ENCODE peak calls at places on chromosomes 3 and 15, in seven cellular contexts. I is vagina, L is Panc1, W is sigmoid colon, G is prostate gland, P is breast epithelium, R is stomach. D is an unnamed sample.

GRCh38 chr3:174397848-174398247 is 461.3 kb upstream of the NAALADL2 start:
- DNase-seq in G (no peak), L (no peak), R (no peak), I (no peak), W (no peak), P (no peak), D (no peak)

GRCh38 chr3:126959921-126960603 is 22.9 kb upstream of the PLXNA1 start:
- DNase-seq in W (peak; percentile 52), P (peak; percentile 60), R (no peak), G (no peak), I (no peak), L (no peak), D (no peak)

GRCh38 chr15:56866798-56867197 is 51.6 kb upstream of the TCF12 start:
- DNase-seq in L (no peak), I (no peak), G (no peak), P (no peak), W (no peak), R (no peak), D (no peak)

GRCh38 chr3:27945229-27945628 is 223.1 kb upstream of the EOMES start:
- DNase-seq in W (no peak), R (no peak), I (no peak), L (no peak), G (no peak), P (no peak), D (no peak)

GRCh38 chr3:126934149-126934548 is 48.8 kb upstream of the PLXNA1 start:
- DNase-seq in P (no peak), L (no peak), R (no peak), G (no peak), I (no peak), W (peak; percentile 30), D (no peak)

GRCh38 chr15:85003593-85004312 is 22.1 kb downstream of the PDE8A start:
- DNase-seq in G (no peak), I (no peak), R (no peak), L (no peak), P (no peak), W (no peak), D (no peak)

GRCh38 chr3:80533553-80533952 is 765.8 kb upstream of the ROBO1 start:
- DNase-seq in R (no peak), L (no peak), I (no peak), P (no peak), G (no peak), W (no peak), D (no peak)

GRCh38 chr3:58216496-58217197 is 5.9 kb upstream of the DNASE1L3 start:
- DNase-seq in I (peak; percentile 65), W (no peak), P (no peak), L (no peak), R (no peak), G (no peak), D (no peak)

GRCh38 chr3:100561459-100562158 is 47.8 kb upstream of the ADGRG7 start:
- DNase-seq in G (no peak), L (no peak), P (no peak), R (no peak), I (no peak), W (no peak), D (no peak)

GRCh38 chr15:66936864-66937245 is 128.5 kb upstream of the SMAD3 start:
- DNase-seq in I (no peak), G (no peak), P (no peak), W (peak; percentile 32), R (no peak), L (no peak), D (no peak)

DNA sequence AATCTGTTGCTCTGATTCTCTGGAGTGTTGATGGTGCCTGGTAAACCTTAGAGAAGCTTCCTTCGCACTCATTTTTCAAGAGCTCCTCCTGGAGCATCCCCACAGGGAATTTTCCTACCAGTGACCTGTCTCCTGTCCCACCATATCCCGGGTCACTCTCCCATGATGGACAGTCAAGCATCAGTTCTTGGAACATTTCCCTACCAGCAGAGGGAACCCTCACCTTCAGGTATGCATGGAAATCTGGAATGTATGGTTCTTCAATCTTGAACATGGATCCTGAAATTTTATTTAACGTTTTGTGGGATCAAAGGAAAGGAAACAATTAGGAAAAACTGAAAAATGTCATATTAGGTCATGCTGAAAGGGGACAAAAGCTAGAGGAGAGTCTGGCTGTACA is 153.8 kb downstream of the SPATA16 start:
- DNase-seq in L (no peak), G (no peak), P (no peak), R (no peak), I (no peak), W (no peak), D (no peak)
- TF ChIP-seq CTCF in L (peak; percentile 72), G (no peak), P (no peak), R (no peak), I (no peak), W (no peak), D (no peak)

DNA sequence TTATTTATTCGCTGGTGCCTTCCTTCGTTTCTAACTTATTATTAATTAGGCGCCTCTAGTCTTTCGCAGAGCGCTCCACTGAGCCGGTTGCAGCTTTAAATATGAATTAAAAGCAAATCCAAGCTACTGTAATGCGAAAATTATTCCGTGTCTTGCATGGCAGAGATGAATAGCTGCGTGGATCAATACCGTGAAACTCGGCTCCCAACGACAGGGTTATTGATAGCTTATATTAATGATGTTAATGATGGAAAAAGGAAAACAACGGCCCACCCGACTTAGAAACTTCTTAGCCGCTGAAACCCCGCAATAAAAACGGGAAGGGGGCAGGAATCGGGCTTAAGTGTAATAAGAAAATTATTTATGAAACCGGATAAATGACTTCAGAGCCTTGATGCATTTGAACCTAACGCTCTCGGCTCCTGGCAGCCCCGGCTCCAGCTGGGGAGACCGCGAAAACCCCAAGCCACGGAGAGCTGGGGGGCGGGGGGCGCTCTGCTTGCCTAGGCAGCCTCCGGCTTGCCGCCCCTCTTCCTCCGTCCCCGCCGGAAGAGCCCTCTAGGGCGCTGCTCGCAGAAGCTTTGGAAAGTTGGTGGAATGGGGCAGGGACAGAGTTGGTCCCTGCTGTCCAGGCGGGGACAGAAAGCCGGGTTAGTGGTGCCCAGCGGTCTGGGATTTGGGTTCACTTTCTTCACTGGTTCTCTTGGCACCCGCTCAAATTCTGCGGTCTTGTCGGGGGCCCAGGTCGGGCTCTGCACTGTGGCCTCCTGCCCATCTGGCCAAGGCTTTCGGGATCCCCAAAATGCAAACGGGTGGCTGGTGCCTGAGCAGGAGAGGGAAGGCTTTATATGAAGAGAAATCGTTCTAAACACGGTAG is 7.7 kb upstream of the ONECUT1 start:
- DNase-seq in P (no peak), W (no peak), G (no peak), I (no peak), R (no peak), L (no peak), D (no peak)
- TF ChIP-seq POLR2AphosphoS5 in P (no peak), W (no peak), G (no peak), I (no peak), R (no peak), L (no peak), D (no peak)

GRCh38 chr3:54538346-54538745 is 389.5 kb downstream of the LRTM1 start:
- DNase-seq in L (no peak), R (no peak), G (no peak), P (no peak), I (peak; percentile 44), W (no peak), D (peak; percentile 68)
- TF ChIP-seq CTCF in L (no peak), R (no peak), G (no peak), P (no peak), I (no peak), W (no peak), D (no peak)

GRCh38 chr3:188972313-188972712 is 199.5 kb upstream of the TPRG1 start:
- DNase-seq in G (no peak), W (no peak), R (no peak), I (no peak), L (no peak), P (no peak), D (no peak)
- TF ChIP-seq POLR2AphosphoS5 in G (no peak), W (no peak), R (no peak), I (no peak), L (no peak), P (no peak), D (no peak)

GRCh38 chr3:122247825-122248185 is 64.3 kb downstream of the CASR start:
- DNase-seq in W (no peak), R (no peak), P (no peak), G (no peak), I (no peak), L (no peak), D (no peak)

GRCh38 chr3:122255757-122256439 is 69.2 kb upstream of the CSTA start:
- DNase-seq in P (no peak), I (no peak), W (no peak), R (no peak), G (no peak), L (no peak), D (peak; percentile 14)

GRCh38 chr3:122246214-122246613 is 62.7 kb downstream of the CASR start:
- DNase-seq in R (no peak), W (no peak), G (no peak), P (no peak), I (no peak), L (no peak), D (no peak)

GRCh38 chr3:122247087-122247824 is 63.8 kb downstream of the CASR start:
- DNase-seq in G (no peak), R (no peak), I (no peak), L (no peak), P (no peak), W (no peak), D (no peak)

DNA sequence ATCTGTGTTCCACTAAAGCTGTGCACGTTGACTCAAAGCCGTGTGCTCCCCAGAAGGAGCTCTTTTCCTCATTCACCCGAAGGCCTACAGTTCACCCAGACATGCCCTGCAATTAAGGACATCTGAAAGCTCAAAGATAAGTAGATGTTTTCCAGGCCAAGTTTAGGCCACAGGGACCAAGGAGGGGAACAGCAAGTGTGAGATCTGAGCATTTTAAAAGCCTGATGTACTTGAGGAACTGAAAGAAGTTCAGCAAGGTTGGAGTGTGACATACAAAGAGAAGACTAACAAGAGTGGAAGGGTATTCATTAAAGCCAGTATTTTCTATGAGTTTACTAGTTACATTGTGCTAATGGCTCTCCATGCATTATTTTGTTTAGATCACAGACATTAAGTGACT is 68.0 kb downstream of the CASR start:
- DNase-seq in L (no peak), P (no peak), W (no peak), R (no peak), I (no peak), G (no peak), D (peak; percentile 80)
- TF ChIP-seq CTCF in L (no peak), P (no peak), W (no peak), R (no peak), I (no peak), G (no peak), D (no peak)

D was measured in esophagus muscularis mucosa.